ENCODE peak calls at places on chromosomes 2 and 18, in five cellular contexts. K is endothelial cell of umbilical vein, S is GM23338, D is PC-3, P is H9. Y is an unnamed sample.

GRCh38 chr2:124805060-124805459 is 780.0 kb downstream of the CNTNAP5 start:
- DNase-seq in K (no peak), S (no peak), D (no peak), P (no peak), Y (no peak)

GRCh38 chr2:242056785-242057184 is 187.3 kb downstream of the RTP5 start:
- DNase-seq in K (no peak), S (no peak), D (no peak), P (no peak), Y (no peak)

GRCh38 chr2:176189666-176190641 is 1.5 kb downstream of the HOXD1 start:
- DNase-seq in K (peak), S (peak), D (no peak), P (peak), Y (no peak)

GRCh38 chr2:20169796-20170467 is 55.0 kb downstream of the SDC1 start:
- DNase-seq in K (no peak), S (peak), D (peak), P (peak), Y (no peak)

GRCh38 chr2:10750610-10751009 is 29.2 kb downstream of the ATP6V1C2 start:
- DNase-seq in K (no peak), S (no peak), D (peak), P (no peak), Y (no peak)

GRCh38 chr2:58157754-58158153 is 83.4 kb downstream of the FANCL start:
- DNase-seq in K (peak), S (no peak), D (no peak), P (no peak), Y (no peak)

GRCh38 chr18:36808681-36809080 is 20.1 kb downstream of the TPGS2 start:
- DNase-seq in K (no peak), S (no peak), D (no peak), P (no peak), Y (no peak)

GRCh38 chr2:231917280-231918088 is 8.7 kb downstream of the NPPC start:
- DNase-seq in K (no peak), S (no peak), D (no peak), P (peak), Y (no peak)

GRCh38 chr2:23452397-23452796 is 67.4 kb downstream of the KLHL29 start:
- DNase-seq in K (no peak), S (no peak), D (peak), P (no peak), Y (no peak)
- H3K27ac ChIP-seq in K (no peak), S (no peak), D (no peak), P (no peak), Y (no peak)

DNA sequence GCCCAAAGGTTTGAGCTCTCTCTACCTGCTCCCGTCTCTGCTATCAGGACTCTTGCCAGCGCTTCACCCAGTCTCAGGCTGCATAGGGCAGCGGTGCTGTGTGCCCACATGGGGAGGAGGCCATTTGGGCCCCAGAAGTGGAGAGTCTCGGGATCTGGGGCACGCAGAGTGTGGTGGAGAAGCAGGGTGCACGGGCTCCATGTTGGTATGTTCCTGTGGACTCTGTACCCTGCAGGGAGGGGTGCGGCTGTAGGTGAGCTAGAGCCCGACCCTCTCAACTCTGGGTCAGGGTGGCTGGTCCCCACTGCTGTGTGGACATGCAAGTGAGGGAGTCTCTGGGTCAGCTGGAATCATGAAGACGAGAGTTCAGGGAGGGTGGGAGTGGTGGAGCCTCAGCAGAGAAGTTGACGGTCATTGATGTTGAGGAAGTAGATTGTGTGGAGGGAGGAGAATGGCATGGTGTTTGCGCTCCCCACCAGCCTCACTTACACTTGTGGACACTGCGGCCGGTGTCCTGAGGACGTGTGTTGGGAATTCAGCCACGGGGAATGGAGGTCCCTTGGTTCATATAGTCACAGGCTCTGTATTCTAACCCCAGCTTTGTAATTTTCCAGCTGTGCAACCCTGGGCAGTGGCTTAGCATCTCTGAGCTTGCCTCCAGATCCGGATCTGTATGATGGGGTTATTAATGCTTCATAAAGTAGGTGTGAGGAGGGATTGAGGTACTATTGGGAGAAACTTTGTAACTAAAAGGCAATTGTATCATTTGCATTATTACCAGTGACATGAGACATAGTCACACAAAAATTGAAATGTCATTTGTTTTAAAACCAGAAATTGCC is 829 bp upstream of the PSD4 start:
- DNase-seq in K (no peak), S (no peak), D (no peak), P (no peak), Y (no peak)
- H3K4me2 ChIP-seq in K (no peak), S (no peak), D (no peak), P (no peak), Y (peak)

GRCh38 chr2:128715360-128715759 is 396.7 kb upstream of the HS6ST1 start:
- DNase-seq in K (no peak), S (no peak), D (no peak), P (no peak), Y (no peak)
- H3K27ac ChIP-seq in K (no peak), S (no peak), D (no peak), P (no peak), Y (no peak)

GRCh38 chr2:96679843-96680242 is 37.3 kb downstream of the FER1L5 start:
- DNase-seq in K (peak), S (peak), D (no peak), P (no peak), Y (no peak)
- H3K4me2 ChIP-seq in K (no peak), S (no peak), D (peak), P (no peak), Y (no peak)

DNA sequence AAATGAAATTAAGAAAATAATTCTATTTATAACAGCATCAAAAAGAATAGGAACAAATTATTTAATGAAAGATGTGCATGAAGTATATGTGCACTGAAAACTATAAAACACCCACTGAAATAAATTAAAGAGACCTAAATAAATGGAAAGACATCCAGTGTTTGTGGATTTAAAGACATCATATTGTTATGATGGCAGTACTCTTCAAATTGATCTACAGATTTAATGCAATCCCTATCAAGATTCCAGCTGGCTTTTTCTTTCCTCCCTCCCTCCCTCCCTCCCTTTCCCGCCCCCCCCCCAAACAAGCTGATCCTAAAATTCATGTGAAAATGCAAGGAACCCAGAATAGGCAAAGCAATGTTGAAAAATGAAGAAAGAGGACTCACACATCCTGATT is 83.5 kb upstream of the ZFP36L2 start:
- DNase-seq in K (no peak), S (no peak), D (no peak), P (no peak), Y (no peak)
- H3K27ac ChIP-seq in K (no peak), S (no peak), D (no peak), P (no peak), Y (no peak)

DNA sequence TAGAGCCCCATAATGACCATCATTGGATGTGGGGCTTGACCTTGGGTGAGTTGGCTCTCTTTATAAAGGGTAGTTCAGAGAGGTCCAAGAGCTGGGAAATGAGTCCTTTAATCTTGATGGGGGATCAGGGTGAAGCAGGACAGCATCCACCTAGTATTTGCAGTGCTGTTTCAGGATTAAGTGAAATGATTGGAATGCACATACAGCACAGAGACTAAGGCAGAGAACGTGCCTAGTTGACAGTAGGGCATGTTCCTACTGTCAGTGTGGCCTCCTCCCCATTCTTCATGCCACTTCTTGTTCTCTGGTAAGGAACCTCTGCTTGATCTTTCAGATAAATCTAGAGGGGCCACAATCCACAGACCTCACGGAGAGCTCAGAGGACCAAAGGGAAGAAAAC is 78.9 kb downstream of the TRIM43 start:
- DNase-seq in K (no peak), S (no peak), D (no peak), P (no peak), Y (no peak)
- H3K4me2 ChIP-seq in K (no peak), S (no peak), D (no peak), P (no peak), Y (no peak)